ENCODE peak calls at places on chromosomes 3 and 15, in seven cellular contexts. One of them, this sample, is unnamed.

GRCh38 chr15:50353999-50354837 is 780 bp downstream of the GABPB1 start:
- DNase-seq in NB4: peak; percentile 80
- DNase-seq in A172: peak; percentile 65
- DNase-seq in stimulated activated CD8-positive, alpha-beta memory T cell treated with anti-CD3 and anti-CD28 coated beads, Interleukin-7, amount 100 ng/mL, for 24 hours: peak; percentile 21
- DNase-seq in HuH-7: peak; percentile 21
- DNase-seq in cardiac septum: peak; percentile 83
- DNase-seq in choroid plexus epithelial cell: peak; percentile 95
- DNase-seq in this sample: peak; percentile 15

GRCh38 chr15:88704791-88705768 is 66.3 kb downstream of the ISG20 start:
- DNase-seq in stimulated activated CD8-positive, alpha-beta memory T cell treated with anti-CD3 and anti-CD28 coated beads, Interleukin-7, amount 100 ng/mL, for 24 hours: no peak
- DNase-seq in HuH-7: no peak
- DNase-seq in choroid plexus epithelial cell: peak; percentile 5
- DNase-seq in A172: no peak
- DNase-seq in NB4: no peak
- DNase-seq in cardiac septum: peak; percentile 66
- DNase-seq in this sample: no peak

GRCh38 chr15:70596354-70597055 is 166.9 kb downstream of the UACA start:
- DNase-seq in HuH-7: no peak
- DNase-seq in cardiac septum: no peak
- DNase-seq in choroid plexus epithelial cell: peak; percentile 82
- DNase-seq in stimulated activated CD8-positive, alpha-beta memory T cell treated with anti-CD3 and anti-CD28 coated beads, Interleukin-7, amount 100 ng/mL, for 24 hours: no peak
- DNase-seq in A172: peak; percentile 86
- DNase-seq in NB4: peak; percentile 84
- DNase-seq in this sample: no peak

GRCh38 chr3:51343918-51344687 is 41.0 kb upstream of the MANF start:
- DNase-seq in A172: peak; percentile 77
- DNase-seq in HuH-7: no peak
- DNase-seq in stimulated activated CD8-positive, alpha-beta memory T cell treated with anti-CD3 and anti-CD28 coated beads, Interleukin-7, amount 100 ng/mL, for 24 hours: no peak
- DNase-seq in NB4: no peak
- DNase-seq in choroid plexus epithelial cell: peak; percentile 85
- DNase-seq in cardiac septum: no peak
- DNase-seq in this sample: no peak

GRCh38 chr15:43268111-43269105 is 1.7 kb upstream of the TGM5 start:
- DNase-seq in stimulated activated CD8-positive, alpha-beta memory T cell treated with anti-CD3 and anti-CD28 coated beads, Interleukin-7, amount 100 ng/mL, for 24 hours: no peak
- DNase-seq in A172: no peak
- DNase-seq in choroid plexus epithelial cell: peak; percentile 49
- DNase-seq in HuH-7: no peak
- DNase-seq in cardiac septum: peak; percentile 20
- DNase-seq in NB4: peak; percentile 71
- DNase-seq in this sample: no peak

GRCh38 chr15:38991126-38991525 is 426.5 kb upstream of the RASGRP1 start:
- DNase-seq in HuH-7: peak; percentile 10
- DNase-seq in cardiac septum: no peak
- DNase-seq in A172: peak; percentile 41
- DNase-seq in choroid plexus epithelial cell: peak; percentile 72
- DNase-seq in NB4: peak; percentile 11
- DNase-seq in stimulated activated CD8-positive, alpha-beta memory T cell treated with anti-CD3 and anti-CD28 coated beads, Interleukin-7, amount 100 ng/mL, for 24 hours: no peak
- DNase-seq in this sample: peak; percentile 12

GRCh38 chr15:57327985-57328471 is 48.3 kb upstream of the CGNL1 start:
- DNase-seq in choroid plexus epithelial cell: peak; percentile 83
- DNase-seq in stimulated activated CD8-positive, alpha-beta memory T cell treated with anti-CD3 and anti-CD28 coated beads, Interleukin-7, amount 100 ng/mL, for 24 hours: no peak
- DNase-seq in cardiac septum: no peak
- DNase-seq in NB4: no peak
- DNase-seq in A172: peak; percentile 94
- DNase-seq in HuH-7: no peak
- DNase-seq in this sample: no peak

GRCh38 chr3:5058463-5058862 is 63.6 kb upstream of the ARL8B start:
- DNase-seq in A172: peak; percentile 36
- DNase-seq in NB4: no peak
- DNase-seq in choroid plexus epithelial cell: peak; percentile 82
- DNase-seq in stimulated activated CD8-positive, alpha-beta memory T cell treated with anti-CD3 and anti-CD28 coated beads, Interleukin-7, amount 100 ng/mL, for 24 hours: no peak
- DNase-seq in HuH-7: no peak
- DNase-seq in cardiac septum: no peak
- DNase-seq in this sample: no peak

GRCh38 chr15:40075298-40076044 is 33.2 kb downstream of the BMF start:
- DNase-seq in stimulated activated CD8-positive, alpha-beta memory T cell treated with anti-CD3 and anti-CD28 coated beads, Interleukin-7, amount 100 ng/mL, for 24 hours: no peak
- DNase-seq in NB4: peak; percentile 46
- DNase-seq in A172: no peak
- DNase-seq in HuH-7: no peak
- DNase-seq in choroid plexus epithelial cell: no peak
- DNase-seq in cardiac septum: peak; percentile 27
- DNase-seq in this sample: no peak